ENCODE peak calls at places on chromosome 7, in ten cellular contexts. M, S, R, C, I, X, O, N, W and E are unnamed samples.
A peak's percentile ranks its signal among the peaks of the same experiment; 100 is the strongest.

GRCh38 chr7:105269397-105269796 is 119.3 kb downstream of the SRPK2 start:
- DNase-seq in M (no peak), S (no peak), R (no peak), C (no peak), I (no peak), X (no peak), O (no peak), N (no peak), W (no peak), E (no peak)

GRCh38 chr7:75861636-75862035 is 17.2 kb upstream of the RHBDD2 start:
- DNase-seq in M (no peak), S (no peak), R (no peak), C (no peak), I (no peak), X (no peak), O (no peak), N (no peak), W (no peak), E (no peak)

GRCh38 chr7:84841809-84842208 is 345.0 kb downstream of the SEMA3D start:
- DNase-seq in M (no peak), S (no peak), R (no peak), C (no peak), I (peak; percentile 1), X (no peak), O (peak; percentile 12), N (no peak), W (no peak), E (no peak)

GRCh38 chr7:75888464-75889222 is 9.8 kb downstream of the RHBDD2 start:
- DNase-seq in M (no peak), S (no peak), R (no peak), C (no peak), I (no peak), X (peak; percentile 42), O (no peak), N (no peak), W (no peak), E (no peak)

GRCh38 chr7:106100863-106101262 is 11.2 kb downstream of the SYPL1 start:
- DNase-seq in M (no peak), S (no peak), R (no peak), C (no peak), I (no peak), X (no peak), O (no peak), N (no peak), W (no peak), E (no peak)

GRCh38 chr7:158454631-158455030 is 133.0 kb downstream of the PTPRN2 start:
- DNase-seq in M (peak; percentile 17), S (no peak), R (no peak), C (no peak), I (no peak), X (no peak), O (no peak), N (no peak), W (no peak), E (no peak)

GRCh38 chr7:137403282-137403681 is 59.7 kb upstream of the PTN start:
- DNase-seq in M (no peak), S (no peak), R (no peak), C (no peak), I (no peak), X (no peak), O (no peak), N (no peak), W (no peak), E (no peak)

GRCh38 chr7:120021085-120021484 is 251.9 kb upstream of the KCND2 start:
- DNase-seq in M (no peak), S (no peak), R (no peak), C (no peak), I (no peak), X (no peak), O (no peak), N (no peak), W (no peak), E (no peak)

GRCh38 chr7:149669121-149669818 is 104.1 kb downstream of the ZNF467 start:
- DNase-seq in M (peak; percentile 61), S (no peak), R (no peak), C (peak; percentile 41), I (no peak), X (no peak), O (no peak), N (no peak), W (no peak), E (no peak)

GRCh38 chr7:100356416-100357068 is 1.4 kb upstream of the PILRB start:
- DNase-seq in M (no peak), S (no peak), R (no peak), C (no peak), I (no peak), X (no peak), O (no peak), N (no peak), W (no peak), E (no peak)

GRCh38 chr7:81769891-81770818 is at the start of gene HGF:
- DNase-seq in M (no peak), S (peak; percentile 27), R (no peak), C (no peak), I (peak; percentile 62), X (peak; percentile 39), O (peak; percentile 70), N (no peak), W (no peak), E (peak; percentile 13)

GRCh38 chr7:140060788-140061606 is 1.8 kb downstream of the PARP12 start:
- DNase-seq in M (no peak), S (no peak), R (peak; percentile 58), C (no peak), I (no peak), X (peak; percentile 68), O (no peak), N (no peak), W (no peak), E (no peak)

GRCh38 chr7:74312418-74313021 is 23.3 kb downstream of the CLIP2 start:
- DNase-seq in M (no peak), S (no peak), R (no peak), C (no peak), I (no peak), X (no peak), O (no peak), N (no peak), W (no peak), E (peak; percentile 83)

GRCh38 chr7:100342761-100343160 is 15.2 kb upstream of the PILRB start:
- DNase-seq in M (no peak), S (no peak), R (no peak), C (no peak), I (no peak), X (no peak), O (no peak), N (no peak), W (no peak), E (no peak)

GRCh38 chr7:51376420-51377092 is 59.9 kb upstream of the COBL start:
- DNase-seq in M (peak; percentile 89), S (no peak), R (no peak), C (no peak), I (no peak), X (no peak), O (no peak), N (no peak), W (no peak), E (peak; percentile 48)

GRCh38 chr7:8389898-8390642 is 43.3 kb upstream of the NXPH1 start:
- DNase-seq in M (peak; percentile 23), S (no peak), R (no peak), C (peak; percentile 36), I (no peak), X (peak; percentile 39), O (no peak), N (no peak), W (no peak), E (peak; percentile 54)

GRCh38 chr7:101832681-101833375 is 15.4 kb downstream of the CUX1 start:
- DNase-seq in M (no peak), S (no peak), R (no peak), C (no peak), I (no peak), X (no peak), O (no peak), N (no peak), W (no peak), E (no peak)

GRCh38 chr7:16697507-16698199 is 51.7 kb downstream of the BZW2 start:
- DNase-seq in M (no peak), S (no peak), R (no peak), C (no peak), I (no peak), X (no peak), O (peak; percentile 50), N (no peak), W (no peak), E (no peak)